ENCODE peak calls at places on chromosome 6, in six cellular contexts. One of them, this sample, is unnamed.

GRCh38 chr6:30544666-30545272 is 11.5 kb downstream of the GNL1 start:
- DNase-seq in GM12878: no peak
- DNase-seq in amniotic stem cell: peak
- DNase-seq in astrocyte of the spinal cord: peak
- DNase-seq in SW480: peak
- DNase-seq in activated T-cell treated with anti-CD3 and anti-CD28 coated beads for 48 hours: no peak
- DNase-seq in this sample: peak

GRCh38 chr6:108336971-108337370 is 42.1 kb downstream of the AFG1L start:
- DNase-seq in SW480: no peak
- DNase-seq in GM12878: no peak
- DNase-seq in amniotic stem cell: no peak
- DNase-seq in astrocyte of the spinal cord: no peak
- DNase-seq in activated T-cell treated with anti-CD3 and anti-CD28 coated beads for 48 hours: no peak
- DNase-seq in this sample: no peak

GRCh38 chr6:71082033-71082620 is 125.3 kb upstream of the B3GAT2 start:
- DNase-seq in amniotic stem cell: no peak
- DNase-seq in astrocyte of the spinal cord: peak
- DNase-seq in activated T-cell treated with anti-CD3 and anti-CD28 coated beads for 48 hours: no peak
- DNase-seq in SW480: no peak
- DNase-seq in GM12878: no peak
- DNase-seq in this sample: no peak

GRCh38 chr6:169620171-169621125 is 81.4 kb downstream of the WDR27 start:
- DNase-seq in amniotic stem cell: no peak
- DNase-seq in astrocyte of the spinal cord: peak
- DNase-seq in SW480: no peak
- DNase-seq in GM12878: no peak
- DNase-seq in activated T-cell treated with anti-CD3 and anti-CD28 coated beads for 48 hours: no peak
- DNase-seq in this sample: peak

GRCh38 chr6:145327497-145328055 is 407.7 kb downstream of the EPM2A start:
- DNase-seq in amniotic stem cell: no peak
- DNase-seq in activated T-cell treated with anti-CD3 and anti-CD28 coated beads for 48 hours: no peak
- DNase-seq in GM12878: no peak
- DNase-seq in SW480: no peak
- DNase-seq in astrocyte of the spinal cord: no peak
- DNase-seq in this sample: no peak

GRCh38 chr6:79895382-79896100 is 51.8 kb downstream of the ELOVL4 start:
- DNase-seq in amniotic stem cell: no peak
- DNase-seq in activated T-cell treated with anti-CD3 and anti-CD28 coated beads for 48 hours: no peak
- DNase-seq in astrocyte of the spinal cord: no peak
- DNase-seq in GM12878: no peak
- DNase-seq in SW480: peak
- DNase-seq in this sample: no peak

GRCh38 chr6:143128346-143129015 is 67.8 kb downstream of the AIG1 start:
- DNase-seq in GM12878: no peak
- DNase-seq in astrocyte of the spinal cord: no peak
- DNase-seq in SW480: no peak
- DNase-seq in activated T-cell treated with anti-CD3 and anti-CD28 coated beads for 48 hours: no peak
- DNase-seq in amniotic stem cell: no peak
- DNase-seq in this sample: no peak

GRCh38 chr6:126631343-126631742 is 291.4 kb downstream of the CENPW start:
- DNase-seq in astrocyte of the spinal cord: no peak
- DNase-seq in SW480: no peak
- DNase-seq in activated T-cell treated with anti-CD3 and anti-CD28 coated beads for 48 hours: no peak
- DNase-seq in amniotic stem cell: no peak
- DNase-seq in GM12878: no peak
- DNase-seq in this sample: no peak

GRCh38 chr6:157099912-157100593 is 223.3 kb downstream of the TMEM242 start:
- DNase-seq in astrocyte of the spinal cord: no peak
- DNase-seq in amniotic stem cell: no peak
- DNase-seq in SW480: peak
- DNase-seq in GM12878: peak
- DNase-seq in activated T-cell treated with anti-CD3 and anti-CD28 coated beads for 48 hours: peak
- DNase-seq in this sample: no peak

GRCh38 chr6:76612818-76613452 is 540.5 kb upstream of the IMPG1 start:
- DNase-seq in astrocyte of the spinal cord: no peak
- DNase-seq in amniotic stem cell: no peak
- DNase-seq in GM12878: no peak
- DNase-seq in SW480: no peak
- DNase-seq in activated T-cell treated with anti-CD3 and anti-CD28 coated beads for 48 hours: no peak
- DNase-seq in this sample: no peak

GRCh38 chr6:78854501-78854900 is 12.8 kb upstream of the IRAK1BP1 start:
- DNase-seq in amniotic stem cell: no peak
- DNase-seq in GM12878: no peak
- DNase-seq in astrocyte of the spinal cord: no peak
- DNase-seq in SW480: no peak
- DNase-seq in activated T-cell treated with anti-CD3 and anti-CD28 coated beads for 48 hours: no peak
- DNase-seq in this sample: no peak

GRCh38 chr6:156867121-156867520 is 89.9 kb downstream of the ARID1B start:
- DNase-seq in GM12878: no peak
- DNase-seq in activated T-cell treated with anti-CD3 and anti-CD28 coated beads for 48 hours: no peak
- DNase-seq in SW480: no peak
- DNase-seq in astrocyte of the spinal cord: no peak
- DNase-seq in amniotic stem cell: no peak
- DNase-seq in this sample: no peak

GRCh38 chr6:40822619-40823018 is 216.4 kb downstream of the UNC5CL start:
- DNase-seq in activated T-cell treated with anti-CD3 and anti-CD28 coated beads for 48 hours: no peak
- DNase-seq in GM12878: no peak
- DNase-seq in astrocyte of the spinal cord: no peak
- DNase-seq in SW480: no peak
- DNase-seq in amniotic stem cell: no peak
- DNase-seq in this sample: no peak

GRCh38 chr6:101462576-101462975 is 69.1 kb downstream of the GRIK2 start:
- DNase-seq in astrocyte of the spinal cord: no peak
- DNase-seq in activated T-cell treated with anti-CD3 and anti-CD28 coated beads for 48 hours: no peak
- DNase-seq in GM12878: no peak
- DNase-seq in SW480: no peak
- DNase-seq in amniotic stem cell: no peak
- DNase-seq in this sample: no peak

GRCh38 chr6:124661231-124661630 is 301.0 kb upstream of the RNF217 start:
- DNase-seq in GM12878: no peak
- DNase-seq in amniotic stem cell: no peak
- DNase-seq in astrocyte of the spinal cord: no peak
- DNase-seq in SW480: no peak
- DNase-seq in activated T-cell treated with anti-CD3 and anti-CD28 coated beads for 48 hours: no peak
- DNase-seq in this sample: no peak

GRCh38 chr6:122571888-122572287 is 38.3 kb upstream of the PKIB start:
- DNase-seq in amniotic stem cell: no peak
- DNase-seq in SW480: no peak
- DNase-seq in astrocyte of the spinal cord: no peak
- DNase-seq in GM12878: no peak
- DNase-seq in activated T-cell treated with anti-CD3 and anti-CD28 coated beads for 48 hours: no peak
- DNase-seq in this sample: no peak

GRCh38 chr6:89690944-89691324 is 52.4 kb upstream of the LYRM2 start:
- DNase-seq in GM12878: no peak
- DNase-seq in amniotic stem cell: no peak
- DNase-seq in SW480: no peak
- DNase-seq in astrocyte of the spinal cord: peak
- DNase-seq in activated T-cell treated with anti-CD3 and anti-CD28 coated beads for 48 hours: no peak
- DNase-seq in this sample: no peak

GRCh38 chr6:69180361-69181067 is 545.4 kb downstream of the ADGRB3 start:
- DNase-seq in amniotic stem cell: no peak
- DNase-seq in astrocyte of the spinal cord: no peak
- DNase-seq in activated T-cell treated with anti-CD3 and anti-CD28 coated beads for 48 hours: no peak
- DNase-seq in SW480: no peak
- DNase-seq in GM12878: no peak
- DNase-seq in this sample: no peak

GRCh38 chr6:106976270-106976669 is 1.7 kb upstream of the CD24 start:
- DNase-seq in amniotic stem cell: no peak
- DNase-seq in activated T-cell treated with anti-CD3 and anti-CD28 coated beads for 48 hours: no peak
- DNase-seq in GM12878: no peak
- DNase-seq in SW480: no peak
- DNase-seq in astrocyte of the spinal cord: no peak
- DNase-seq in this sample: no peak

GRCh38 chr6:25377672-25378071 is 98.5 kb downstream of the CARMIL1 start:
- DNase-seq in GM12878: no peak
- DNase-seq in SW480: no peak
- DNase-seq in amniotic stem cell: no peak
- DNase-seq in activated T-cell treated with anti-CD3 and anti-CD28 coated beads for 48 hours: no peak
- DNase-seq in astrocyte of the spinal cord: no peak
- DNase-seq in this sample: no peak

GRCh38 chr6:25006565-25007001 is 70.8 kb upstream of the RIPOR2 start:
- DNase-seq in activated T-cell treated with anti-CD3 and anti-CD28 coated beads for 48 hours: no peak
- DNase-seq in astrocyte of the spinal cord: peak
- DNase-seq in GM12878: no peak
- DNase-seq in SW480: no peak
- DNase-seq in amniotic stem cell: no peak
- DNase-seq in this sample: no peak

GRCh38 chr6:3026811-3027626 is 27.3 kb downstream of the NQO2 start:
- DNase-seq in activated T-cell treated with anti-CD3 and anti-CD28 coated beads for 48 hours: no peak
- DNase-seq in GM12878: peak
- DNase-seq in amniotic stem cell: no peak
- DNase-seq in SW480: no peak
- DNase-seq in astrocyte of the spinal cord: no peak
- DNase-seq in this sample: no peak

GRCh38 chr6:25596928-25597818 is 54.8 kb upstream of the SCGN start:
- DNase-seq in activated T-cell treated with anti-CD3 and anti-CD28 coated beads for 48 hours: no peak
- DNase-seq in SW480: no peak
- DNase-seq in astrocyte of the spinal cord: no peak
- DNase-seq in GM12878: no peak
- DNase-seq in amniotic stem cell: no peak
- DNase-seq in this sample: peak

GRCh38 chr6:170049641-170050491 is 241.0 kb downstream of the DLL1 start:
- DNase-seq in GM12878: no peak
- DNase-seq in astrocyte of the spinal cord: peak
- DNase-seq in amniotic stem cell: no peak
- DNase-seq in SW480: no peak
- DNase-seq in activated T-cell treated with anti-CD3 and anti-CD28 coated beads for 48 hours: no peak
- DNase-seq in this sample: no peak

GRCh38 chr6:123587838-123588545 is 48.8 kb downstream of the TRDN start:
- DNase-seq in activated T-cell treated with anti-CD3 and anti-CD28 coated beads for 48 hours: no peak
- DNase-seq in SW480: no peak
- DNase-seq in astrocyte of the spinal cord: no peak
- DNase-seq in amniotic stem cell: no peak
- DNase-seq in GM12878: no peak
- DNase-seq in this sample: no peak

GRCh38 chr6:44038543-44039065 is 88.6 kb downstream of the MRPL14 start:
- DNase-seq in activated T-cell treated with anti-CD3 and anti-CD28 coated beads for 48 hours: no peak
- DNase-seq in GM12878: no peak
- DNase-seq in amniotic stem cell: no peak
- DNase-seq in SW480: no peak
- DNase-seq in astrocyte of the spinal cord: no peak
- DNase-seq in this sample: no peak

GRCh38 chr6:49890988-49891387 is 24.7 kb upstream of the CRISP1 start:
- DNase-seq in SW480: peak
- DNase-seq in amniotic stem cell: no peak
- DNase-seq in activated T-cell treated with anti-CD3 and anti-CD28 coated beads for 48 hours: no peak
- DNase-seq in astrocyte of the spinal cord: no peak
- DNase-seq in GM12878: no peak
- DNase-seq in this sample: no peak

GRCh38 chr6:26375270-26375669 is 7.6 kb upstream of the BTN2A2 start:
- DNase-seq in SW480: no peak
- DNase-seq in GM12878: no peak
- DNase-seq in astrocyte of the spinal cord: no peak
- DNase-seq in activated T-cell treated with anti-CD3 and anti-CD28 coated beads for 48 hours: no peak
- DNase-seq in amniotic stem cell: no peak
- DNase-seq in this sample: no peak

GRCh38 chr6:168414696-168415095 is 26.3 kb upstream of the SMOC2 start:
- DNase-seq in amniotic stem cell: no peak
- DNase-seq in astrocyte of the spinal cord: no peak
- DNase-seq in GM12878: no peak
- DNase-seq in SW480: no peak
- DNase-seq in activated T-cell treated with anti-CD3 and anti-CD28 coated beads for 48 hours: no peak
- DNase-seq in this sample: no peak

GRCh38 chr6:152671146-152671545 is 26.6 kb upstream of the MYCT1 start:
- DNase-seq in astrocyte of the spinal cord: no peak
- DNase-seq in GM12878: no peak
- DNase-seq in activated T-cell treated with anti-CD3 and anti-CD28 coated beads for 48 hours: no peak
- DNase-seq in SW480: no peak
- DNase-seq in amniotic stem cell: no peak
- DNase-seq in this sample: no peak

GRCh38 chr6:34722451-34722850 is 25.9 kb upstream of the ILRUN start:
- DNase-seq in amniotic stem cell: no peak
- DNase-seq in GM12878: no peak
- DNase-seq in SW480: no peak
- DNase-seq in activated T-cell treated with anti-CD3 and anti-CD28 coated beads for 48 hours: no peak
- DNase-seq in astrocyte of the spinal cord: no peak
- DNase-seq in this sample: no peak

GRCh38 chr6:74585779-74586178 is 620.1 kb downstream of the COL12A1 start:
- DNase-seq in astrocyte of the spinal cord: peak
- DNase-seq in SW480: no peak
- DNase-seq in GM12878: no peak
- DNase-seq in activated T-cell treated with anti-CD3 and anti-CD28 coated beads for 48 hours: no peak
- DNase-seq in amniotic stem cell: no peak
- DNase-seq in this sample: no peak

GRCh38 chr6:116439572-116439971 is 21.6 kb upstream of the CALHM6 start:
- DNase-seq in amniotic stem cell: peak
- DNase-seq in activated T-cell treated with anti-CD3 and anti-CD28 coated beads for 48 hours: no peak
- DNase-seq in astrocyte of the spinal cord: peak
- DNase-seq in SW480: no peak
- DNase-seq in GM12878: no peak
- DNase-seq in this sample: no peak

GRCh38 chr6:145736854-145737181 is 1.5 kb upstream of the EPM2A start:
- DNase-seq in amniotic stem cell: no peak
- DNase-seq in activated T-cell treated with anti-CD3 and anti-CD28 coated beads for 48 hours: no peak
- DNase-seq in astrocyte of the spinal cord: peak
- DNase-seq in GM12878: no peak
- DNase-seq in SW480: no peak
- DNase-seq in this sample: no peak

GRCh38 chr6:31042801-31043200 is 32.5 kb downstream of the MUC22 start:
- DNase-seq in activated T-cell treated with anti-CD3 and anti-CD28 coated beads for 48 hours: peak
- DNase-seq in SW480: no peak
- DNase-seq in astrocyte of the spinal cord: peak
- DNase-seq in amniotic stem cell: peak
- DNase-seq in GM12878: no peak
- DNase-seq in this sample: peak

GRCh38 chr6:138555294-138555988 is 56.1 kb upstream of the NHSL1 start:
- DNase-seq in activated T-cell treated with anti-CD3 and anti-CD28 coated beads for 48 hours: no peak
- DNase-seq in astrocyte of the spinal cord: peak
- DNase-seq in amniotic stem cell: no peak
- DNase-seq in GM12878: peak
- DNase-seq in SW480: no peak
- DNase-seq in this sample: peak

GRCh38 chr6:56752009-56752408 is 109.3 kb upstream of the DST start:
- DNase-seq in SW480: no peak
- DNase-seq in activated T-cell treated with anti-CD3 and anti-CD28 coated beads for 48 hours: no peak
- DNase-seq in GM12878: no peak
- DNase-seq in astrocyte of the spinal cord: peak
- DNase-seq in amniotic stem cell: no peak
- DNase-seq in this sample: no peak

This sample was measured in HepG2.